ENCODE peak calls at places on chromosome 11, in four cellular contexts. V is A549, E is stomach, Y is sigmoid colon. P is an unnamed sample.

GRCh38 chr11:2212411-2213251 is 41.0 kb upstream of the TH start:
- DNase-seq in V (no peak), E (peak; percentile 55), Y (peak; percentile 41), P (no peak)

GRCh38 chr11:64165482-64165841 is 451 bp downstream of the MACROD1 start:
- DNase-seq in V (peak; percentile 48), E (no peak), Y (no peak), P (no peak)

GRCh38 chr11:206516-207212 is 535 bp downstream of the BET1L start:
- DNase-seq in V (no peak), E (peak; percentile 40), Y (peak; percentile 73), P (no peak)

GRCh38 chr11:58507355-58507754 is 550 bp downstream of the OR5B21 start:
- DNase-seq in V (no peak), E (no peak), Y (no peak), P (no peak)

GRCh38 chr11:74725701-74726100 is 5.5 kb downstream of the CHRDL2 start:
- DNase-seq in V (no peak), E (no peak), Y (no peak), P (no peak)

GRCh38 chr11:129155745-129156144 is 36.4 kb downstream of the ARHGAP32 start:
- DNase-seq in V (no peak), E (no peak), Y (no peak), P (no peak)

GRCh38 chr11:61627831-61628753 is 47.2 kb upstream of the SYT7 start:
- DNase-seq in V (peak; percentile 65), E (peak; percentile 81), Y (peak; percentile 85), P (peak; percentile 26)

GRCh38 chr11:93747122-93747521 is 5.7 kb downstream of the C11orf54 start:
- DNase-seq in V (no peak), E (no peak), Y (no peak), P (no peak)

GRCh38 chr11:65277878-65278277 is 16.1 kb downstream of the POLA2 start:
- DNase-seq in V (no peak), E (no peak), Y (peak; percentile 11), P (no peak)

GRCh38 chr11:59614277-59615131 is 1.1 kb downstream of the OSBP start:
- DNase-seq in V (peak; percentile 10), E (no peak), Y (no peak), P (no peak)

GRCh38 chr11:71964641-71965040 is 34.1 kb upstream of the IL18BP start:
- DNase-seq in V (no peak), E (no peak), Y (no peak), P (no peak)

GRCh38 chr11:33257160-33257896 is at the start of gene HIPK3:
- DNase-seq in V (peak; percentile 79), E (peak; percentile 85), Y (peak; percentile 90), P (peak; percentile 59)

GRCh38 chr11:33366918-33367317 is 109.7 kb downstream of the HIPK3 start:
- DNase-seq in V (no peak), E (no peak), Y (no peak), P (no peak)

GRCh38 chr11:75795276-75796090 is 19.5 kb upstream of the UVRAG start:
- DNase-seq in V (no peak), E (no peak), Y (no peak), P (no peak)

GRCh38 chr11:19868281-19868821 is 155.7 kb downstream of the NAV2 start:
- DNase-seq in V (no peak), E (no peak), Y (peak; percentile 80), P (peak; percentile 14)

GRCh38 chr11:123057604-123058305 is 4.2 kb downstream of the HSPA8 start:
- DNase-seq in V (no peak), E (no peak), Y (no peak), P (no peak)

GRCh38 chr11:108494182-108494581 is 4.0 kb downstream of the POGLUT3 start:
- DNase-seq in V (no peak), E (no peak), Y (no peak), P (no peak)

GRCh38 chr11:71101606-71102005 is 150.8 kb downstream of the SHANK2 start:
- DNase-seq in V (no peak), E (no peak), Y (no peak), P (no peak)

GRCh38 chr11:134038897-134039470 is 29.9 kb upstream of the JAM3 start:
- DNase-seq in V (no peak), E (no peak), Y (peak; percentile 81), P (no peak)
- H3K4me1 ChIP-seq in V (no peaks in the 10 kb centered on the region), E (peaks cover 80% of the 10 kb centered on the region), Y (peaks cover 89% of the 10 kb centered on the region), P (peaks cover 42% of the 10 kb centered on the region)

GRCh38 chr11:8059571-8060011 is 21.4 kb upstream of the TUB start:
- DNase-seq in V (no peak), E (peak; percentile 16), Y (peak; percentile 67), P (no peak)

GRCh38 chr11:8059030-8059429 is 22.0 kb upstream of the TUB start:
- DNase-seq in V (no peak), E (peak; percentile 17), Y (peak; percentile 56), P (no peak)

GRCh38 chr11:8056810-8057463 is 24.1 kb upstream of the TUB start:
- DNase-seq in V (no peak), E (peak; percentile 26), Y (peak; percentile 95), P (peak; percentile 83)

GRCh38 chr11:8060146-8060719 is 20.8 kb upstream of the TUB start:
- DNase-seq in V (no peak), E (peak; percentile 13), Y (peak; percentile 56), P (no peak)

GRCh38 chr11:8058216-8058615 is 22.8 kb upstream of the TUB start:
- DNase-seq in V (no peak), E (peak; percentile 13), Y (no peak), P (no peak)
- TF ChIP-seq EP300 in V (no peak), E (no peak), Y (no peak), P (no peak)

DNA sequence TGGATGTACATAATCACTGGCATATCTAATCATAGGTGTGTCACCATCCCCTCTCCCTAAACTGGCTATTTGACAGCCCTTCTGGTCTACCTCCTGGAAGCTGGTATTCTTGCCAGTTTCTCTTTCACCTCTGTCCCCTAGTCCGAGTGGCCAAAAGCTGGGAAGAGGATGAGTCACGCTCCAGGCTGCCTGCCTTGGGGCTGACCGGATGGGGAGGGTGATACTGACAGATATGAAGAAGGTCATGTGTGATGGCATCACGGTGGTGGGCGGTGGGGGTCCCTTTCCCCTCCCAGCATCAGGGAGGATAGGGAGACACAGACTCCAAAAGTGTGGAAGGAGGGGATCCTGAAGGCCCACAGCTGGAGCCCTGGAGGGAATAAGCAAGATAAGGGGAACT is 4.8 kb downstream of the OAF start:
- DNase-seq in V (no peak), E (peak; percentile 43), Y (peak; percentile 89), P (no peak)
- H3K4me1 ChIP-seq in V (peaks cover 7% of the 10 kb centered on the region), E (peaks cover 94% of the 10 kb centered on the region), Y (peaks cover 33% of the 10 kb centered on the region), P (no peaks in the 10 kb centered on the region)

GRCh38 chr11:96097844-96098421 is 174.0 kb upstream of the MTMR2 start:
- DNase-seq in V (no peak), E (no peak), Y (no peak), P (no peak)

GRCh38 chr11:96096360-96096759 is 172.5 kb upstream of the MTMR2 start:
- DNase-seq in V (no peak), E (no peak), Y (no peak), P (no peak)

GRCh38 chr11:96101146-96101545 is 177.2 kb upstream of the MTMR2 start:
- DNase-seq in V (no peak), E (no peak), Y (no peak), P (no peak)

GRCh38 chr11:96095884-96096301 is 172.0 kb upstream of the MTMR2 start:
- DNase-seq in V (no peak), E (peak; percentile 58), Y (no peak), P (no peak)

GRCh38 chr11:96098511-96099241 is 174.8 kb upstream of the MTMR2 start:
- DNase-seq in V (no peak), E (no peak), Y (no peak), P (no peak)
- TF ChIP-seq EP300 in V (no peak), E (no peak), Y (no peak), P (peak; percentile 66)

GRCh38 chr11:69434341-69434960 is 47.0 kb upstream of the LINC01488 start:
- DNase-seq in V (no peak), E (no peak), Y (peak; percentile 42), P (no peak)

GRCh38 chr11:69437001-69437875 is 44.2 kb upstream of the LINC01488 start:
- DNase-seq in V (peak; percentile 73), E (no peak), Y (peak; percentile 54), P (no peak)

GRCh38 chr11:69436041-69436982 is 45.2 kb upstream of the LINC01488 start:
- DNase-seq in V (no peak), E (no peak), Y (peak; percentile 56), P (no peak)

GRCh38 chr11:69433741-69434140 is 47.7 kb upstream of the LINC01488 start:
- DNase-seq in V (no peak), E (no peak), Y (no peak), P (no peak)

DNA sequence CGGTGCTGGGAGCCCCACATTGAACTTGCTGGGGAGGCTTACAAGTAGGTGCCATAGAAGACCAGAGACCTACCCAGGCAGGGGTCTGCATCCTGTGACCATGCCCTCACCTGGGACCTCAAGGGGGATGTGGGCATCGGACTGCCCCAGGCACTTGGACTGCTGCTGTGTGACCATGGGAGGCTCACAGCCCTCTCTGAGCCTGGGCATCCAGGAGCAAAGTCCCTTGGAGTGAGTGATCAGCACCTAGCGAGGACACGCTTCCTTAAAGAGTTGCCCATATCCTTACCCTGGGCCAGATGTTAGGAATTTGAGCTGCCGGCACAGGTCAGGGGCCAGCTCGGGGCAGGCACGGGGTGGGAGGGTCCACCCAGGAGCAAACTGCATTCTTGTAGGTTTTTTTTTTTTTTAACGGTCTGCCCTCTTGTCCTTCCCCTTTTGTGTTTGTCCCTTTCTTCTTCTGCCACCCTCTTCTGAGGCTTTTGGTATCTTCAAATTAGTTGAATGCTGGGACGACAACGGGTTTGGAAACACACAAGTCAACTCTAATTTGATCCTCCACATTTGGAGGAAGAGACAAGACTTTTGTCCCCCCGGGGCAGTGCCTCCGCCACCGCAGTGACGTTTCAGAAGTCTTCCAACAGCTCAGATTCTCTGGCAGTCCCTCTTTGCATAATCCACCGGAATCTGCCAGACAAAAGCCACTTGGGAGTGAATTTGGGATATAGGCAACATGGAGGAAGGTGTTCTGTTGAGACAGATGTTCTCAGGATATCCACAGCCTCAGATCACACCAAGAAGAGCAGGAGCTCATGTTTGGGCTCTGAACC is 46.1 kb upstream of the LINC01488 start:
- DNase-seq in V (no peak), E (no peak), Y (peak; percentile 50), P (no peak)
- H3K4me1 ChIP-seq in V (peaks cover 25% of the 10 kb centered on the region), E (peaks cover 8% of the 10 kb centered on the region), Y (no peaks in the 10 kb centered on the region), P (no peaks in the 10 kb centered on the region)

GRCh38 chr11:44861829-44862545 is 88.7 kb downstream of the TP53I11 start:
- DNase-seq in V (peak; percentile 94), E (peak; percentile 58), Y (peak; percentile 94), P (peak; percentile 24)
- TF ChIP-seq EP300 in V (peak; percentile 61), E (peak; percentile 61), Y (no peak), P (peak; percentile 66)

GRCh38 chr11:44565008-44565745 is at the start of gene CD82:
- DNase-seq in V (peak; percentile 96), E (peak; percentile 100), Y (peak; percentile 100), P (peak; percentile 100)
- H3K4me1 ChIP-seq in V (peaks cover 19% of the 10 kb centered on the region), E (peaks cover 65% of the 10 kb centered on the region), Y (peaks cover 57% of the 10 kb centered on the region), P (no peaks in the 10 kb centered on the region)

P was measured in tibial nerve.